ENCODE peak calls at places on chromosomes 3 and 15, in nine cellular contexts. K is A549, V is OCI-LY7, A is tibial artery, X is A673, Y is adrenal gland, M is epithelial cell of proximal tubule, F is NB4, N is nephron progenitor cell. T is an unnamed sample.

GRCh38 chr3:34569437-34569836 is 771.0 kb downstream of the PDCD6IP start:
- DNase-seq in K (no peak), V (no peak), A (no peak), X (no peak), Y (no peak), M (no peak), F (no peak), N (no peak), T (no peak)

GRCh38 chr3:24299801-24300626 is 194.6 kb downstream of the THRB start:
- DNase-seq in K (no peak), V (no peak), A (no peak), X (no peak), Y (no peak), M (peak), F (no peak), N (no peak), T (no peak)

GRCh38 chr15:85858586-85859375 is 64.1 kb upstream of the KLHL25 start:
- DNase-seq in K (peak), V (peak), A (no peak), X (peak), Y (peak), M (no peak), F (peak), N (peak), T (peak)

GRCh38 chr3:5053021-5053831 is 68.9 kb upstream of the ARL8B start:
- DNase-seq in K (no peak), V (no peak), A (peak), X (no peak), Y (peak), M (no peak), F (peak), N (no peak), T (no peak)

GRCh38 chr15:57160823-57161560 is 215.3 kb upstream of the CGNL1 start:
- DNase-seq in K (no peak), V (no peak), A (no peak), X (no peak), Y (no peak), M (no peak), F (no peak), N (no peak), T (no peak)

GRCh38 chr3:112395166-112395894 is 62.4 kb downstream of the CD200 start:
- DNase-seq in K (no peak), V (no peak), A (no peak), X (no peak), Y (no peak), M (no peak), F (no peak), N (no peak), T (peak)

GRCh38 chr3:73685061-73685460 is 60.3 kb upstream of the PDZRN3 start:
- DNase-seq in K (no peak), V (no peak), A (no peak), X (no peak), Y (no peak), M (no peak), F (no peak), N (no peak), T (no peak)

GRCh38 chr3:188507244-188507720 is 353.3 kb downstream of the LPP start:
- DNase-seq in K (no peak), V (peak), A (no peak), X (peak), Y (no peak), M (no peak), F (peak), N (no peak), T (no peak)

GRCh38 chr15:67176195-67176971 is 78.1 kb downstream of the AAGAB start:
- DNase-seq in K (no peak), V (no peak), A (peak), X (peak), Y (no peak), M (no peak), F (no peak), N (no peak), T (no peak)

GRCh38 chr3:27722957-27723802 is 1.1 kb upstream of the EOMES start:
- DNase-seq in K (no peak), V (no peak), A (no peak), X (no peak), Y (no peak), M (no peak), F (no peak), N (no peak), T (no peak)

GRCh38 chr3:111315911-111316310 is 226.1 kb upstream of the CD96 start:
- DNase-seq in K (no peak), V (no peak), A (no peak), X (peak), Y (no peak), M (no peak), F (no peak), N (no peak), T (no peak)

GRCh38 chr15:78212008-78212407 is 22.4 kb downstream of the ACSBG1 start:
- DNase-seq in K (no peak), V (no peak), A (no peak), X (no peak), Y (no peak), M (no peak), F (peak), N (no peak), T (no peak)

GRCh38 chr15:95208071-95208470 is 976.7 kb downstream of the MCTP2 start:
- DNase-seq in K (no peak), V (no peak), A (no peak), X (no peak), Y (no peak), M (no peak), F (no peak), N (no peak), T (no peak)

GRCh38 chr3:126541628-126542339 is 16.9 kb downstream of the C3orf22 start:
- DNase-seq in K (no peak), V (no peak), A (peak), X (no peak), Y (peak), M (no peak), F (no peak), N (no peak), T (no peak)

GRCh38 chr15:82649226-82649999 is 2.2 kb upstream of the CPEB1 start:
- DNase-seq in K (no peak), V (no peak), A (no peak), X (no peak), Y (no peak), M (no peak), F (no peak), N (no peak), T (no peak)

GRCh38 chr3:42473083-42473932 is 29.1 kb upstream of the VIPR1 start:
- DNase-seq in K (no peak), V (no peak), A (no peak), X (no peak), Y (peak), M (no peak), F (no peak), N (no peak), T (no peak)

GRCh38 chr15:78979456-78980320 is 34.8 kb upstream of the CTSH start:
- DNase-seq in K (peak), V (peak), A (no peak), X (peak), Y (peak), M (peak), F (peak), N (peak), T (peak)

DNA sequence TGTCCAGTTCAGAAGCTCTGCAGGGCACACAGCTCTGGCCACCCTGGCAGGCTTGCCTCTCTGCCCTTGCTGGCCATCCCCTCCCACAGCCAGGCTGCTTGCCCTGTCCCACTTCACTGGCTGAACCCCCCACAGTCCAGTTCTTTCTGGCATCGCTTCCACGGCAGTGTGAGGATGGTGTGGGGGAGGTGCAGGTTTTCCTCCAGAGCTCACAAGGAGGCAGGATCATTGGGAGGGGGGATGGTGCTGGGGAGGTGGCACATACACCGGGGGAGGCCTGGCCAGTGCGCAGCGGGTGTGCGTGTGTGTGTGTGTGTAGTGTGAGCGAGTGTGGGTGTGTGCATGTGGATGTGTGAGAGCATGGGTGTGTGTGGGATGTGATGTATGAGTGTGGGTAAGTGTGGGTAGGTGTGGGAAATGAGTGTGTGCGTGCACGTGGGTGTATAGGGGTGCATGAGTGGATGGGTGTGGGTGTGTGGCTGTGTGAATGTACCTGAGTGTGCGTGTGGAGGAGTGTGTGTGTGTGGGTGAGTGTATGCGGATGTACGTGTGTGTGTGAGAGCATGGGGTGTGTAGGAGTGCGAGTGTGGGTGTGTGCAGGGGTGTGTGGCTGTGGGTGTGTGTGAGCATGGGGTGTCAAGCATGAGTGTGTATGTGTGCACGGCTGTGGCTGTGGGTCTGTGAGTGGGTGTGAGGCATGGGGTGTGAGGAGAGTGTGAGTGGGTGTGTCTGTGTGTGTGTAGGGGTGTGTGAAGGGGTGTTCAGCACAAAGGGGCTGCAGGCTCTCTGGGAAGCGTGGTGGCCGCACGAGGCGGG is 155.1 kb downstream of the NSMCE3 start:
- DNase-seq in K (no peak), V (no peak), A (no peak), X (no peak), Y (no peak), M (no peak), F (no peak), N (no peak), T (no peak)
- TF ChIP-seq CTCF in K (no peak), V (no peak), A (no peak), X (no peak), Y (no peak), M (no peak), F (no peak), N (no peak), T (no peak)

GRCh38 chr3:140273542-140274195 is 338.7 kb downstream of the CLSTN2 start:
- DNase-seq in K (no peak), V (no peak), A (no peak), X (no peak), Y (no peak), M (no peak), F (no peak), N (no peak), T (no peak)

GRCh38 chr3:140274429-140274828 is 339.4 kb downstream of the CLSTN2 start:
- DNase-seq in K (no peak), V (no peak), A (no peak), X (no peak), Y (no peak), M (no peak), F (no peak), N (no peak), T (no peak)

GRCh38 chr3:140277886-140278285 is 342.9 kb downstream of the CLSTN2 start:
- DNase-seq in K (no peak), V (no peak), A (no peak), X (no peak), Y (no peak), M (no peak), F (no peak), N (no peak), T (no peak)

DNA sequence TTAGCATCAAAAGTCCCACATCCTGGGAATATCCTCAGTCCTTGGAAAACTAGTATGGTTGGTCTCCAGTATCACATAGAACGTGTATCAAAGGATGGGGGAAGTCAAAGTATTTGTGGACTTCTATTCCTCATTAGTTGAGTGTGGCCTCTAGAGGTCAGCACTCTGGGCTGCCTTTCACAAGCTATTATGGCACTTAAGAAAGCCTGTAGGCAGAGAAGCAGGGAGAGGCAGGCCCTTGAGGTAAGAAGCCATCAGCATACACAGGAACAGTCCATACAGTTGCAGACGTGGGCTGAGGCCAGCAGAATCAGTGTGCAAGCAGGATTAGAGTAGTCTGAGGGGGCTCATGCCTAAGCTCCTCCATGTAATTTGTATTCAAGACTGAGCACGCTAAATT is 341.7 kb downstream of the CLSTN2 start:
- DNase-seq in K (no peak), V (peak), A (no peak), X (peak), Y (peak), M (no peak), F (peak), N (no peak), T (peak)
- TF ChIP-seq CTCF in K (peak), V (peak), A (no peak), X (peak), Y (no peak), M (peak), F (peak), N (peak), T (no peak)

GRCh38 chr3:101849714-101850326 is 506 bp downstream of the NFKBIZ start:
- DNase-seq in K (no peak), V (peak), A (peak), X (peak), Y (peak), M (no peak), F (peak), N (peak), T (peak)
- TF ChIP-seq CTCF in K (peak), V (peak), A (no peak), X (peak), Y (no peak), M (no peak), F (no peak), N (no peak), T (no peak)

DNA sequence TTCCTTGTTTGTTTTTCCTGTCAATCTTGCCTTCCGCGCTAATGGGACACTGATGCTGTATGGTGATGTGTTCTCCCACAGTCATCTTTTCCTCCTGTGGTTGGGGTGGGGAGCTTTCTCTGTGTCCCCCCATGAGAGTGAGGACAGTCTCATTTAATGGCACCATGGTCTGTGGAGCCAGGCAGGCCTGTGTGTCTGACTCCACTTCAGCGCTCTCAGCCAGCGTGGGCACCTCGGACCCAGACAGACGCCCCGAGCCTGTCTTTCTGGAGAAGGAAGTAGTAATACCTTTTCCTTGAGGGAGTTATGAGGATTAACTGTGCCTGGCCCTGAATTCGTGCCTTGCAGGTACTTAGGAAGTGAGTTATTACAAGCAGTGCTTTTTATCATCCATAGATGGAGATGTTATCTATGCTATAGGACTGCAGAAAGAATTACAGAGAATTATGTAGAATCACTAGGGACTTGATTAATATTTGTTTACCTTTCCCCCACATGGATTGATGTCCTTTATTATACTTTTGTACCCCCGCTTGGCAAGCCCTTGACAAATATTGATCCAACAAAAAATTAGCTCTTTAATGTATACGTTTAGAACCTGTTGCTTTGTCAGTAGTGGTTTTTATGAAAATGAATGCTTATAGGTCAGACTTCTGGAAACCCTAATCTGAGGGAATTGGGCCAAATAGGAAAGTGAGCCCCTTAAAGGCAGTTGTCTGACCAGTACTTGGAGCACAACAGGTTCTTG is 152.4 kb downstream of the PGPEP1L start:
- DNase-seq in K (no peak), V (no peak), A (no peak), X (no peak), Y (no peak), M (no peak), F (no peak), N (no peak), T (no peak)
- TF ChIP-seq CTCF in K (no peak), V (no peak), A (no peak), X (no peak), Y (no peak), M (no peak), F (no peak), N (no peak), T (no peak)

GRCh38 chr15:52164631-52165265 is 26.4 kb downstream of the GNB5 start:
- DNase-seq in K (no peak), V (peak), A (no peak), X (no peak), Y (no peak), M (no peak), F (peak), N (no peak), T (no peak)

GRCh38 chr15:52161406-52161966 is 29.7 kb downstream of the GNB5 start:
- DNase-seq in K (no peak), V (no peak), A (no peak), X (no peak), Y (no peak), M (no peak), F (no peak), N (no peak), T (no peak)

GRCh38 chr15:52162876-52163275 is 28.3 kb downstream of the GNB5 start:
- DNase-seq in K (no peak), V (no peak), A (no peak), X (no peak), Y (no peak), M (no peak), F (no peak), N (no peak), T (no peak)

GRCh38 chr15:52162260-52162659 is 28.9 kb downstream of the GNB5 start:
- DNase-seq in K (no peak), V (no peak), A (no peak), X (no peak), Y (no peak), M (no peak), F (no peak), N (no peak), T (no peak)

DNA sequence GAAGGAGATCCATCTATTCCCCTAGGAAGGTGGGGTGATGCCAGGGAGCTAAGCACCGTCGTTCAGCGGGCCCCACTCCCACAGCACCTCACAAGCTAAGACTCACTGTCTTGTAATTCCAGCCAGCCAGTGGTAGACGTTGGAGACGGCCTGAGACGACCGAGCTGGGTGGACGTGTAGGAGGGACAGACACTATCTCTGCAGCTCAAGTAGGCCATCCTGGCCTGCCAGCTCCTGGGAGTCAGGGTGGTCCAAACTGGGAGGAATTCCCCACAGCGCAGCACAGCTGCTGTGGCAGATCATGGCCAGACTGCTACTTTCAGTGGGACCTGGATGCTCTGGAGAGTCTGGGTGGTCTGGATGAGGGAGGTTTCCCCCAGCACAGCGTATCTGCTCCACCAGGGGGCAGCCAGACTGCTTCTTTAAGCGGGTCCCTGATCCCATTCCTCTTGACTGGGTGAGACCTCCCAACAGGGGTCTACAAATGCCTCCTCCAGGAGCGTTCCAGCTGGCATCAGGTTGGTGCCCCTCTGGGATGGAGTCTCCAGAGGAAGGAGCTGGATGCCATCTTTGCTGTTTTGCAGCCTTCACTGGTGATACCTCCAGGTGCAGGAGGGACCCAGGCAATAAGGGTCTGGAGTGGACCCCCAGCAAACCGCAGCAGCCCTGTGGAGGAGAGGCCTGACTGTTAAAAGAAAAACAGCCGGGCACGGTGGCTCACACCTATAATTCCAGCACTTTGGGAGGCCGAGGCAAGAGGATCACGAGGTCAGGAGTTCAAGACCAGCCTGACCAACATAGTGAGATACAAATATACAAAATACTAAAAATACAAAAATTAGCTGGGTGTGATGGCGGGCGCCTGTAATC is 27.6 kb downstream of the GNB5 start:
- DNase-seq in K (no peak), V (peak), A (no peak), X (no peak), Y (no peak), M (no peak), F (peak), N (peak), T (peak)
- TF ChIP-seq CTCF in K (peak), V (peak), A (no peak), X (peak), Y (no peak), M (peak), F (peak), N (peak), T (peak)

GRCh38 chr3:161409069-161409468 is 37.8 kb upstream of the SPTSSB start:
- DNase-seq in K (peak), V (peak), A (no peak), X (peak), Y (peak), M (no peak), F (peak), N (peak), T (peak)
- TF ChIP-seq CTCF in K (peak), V (peak), A (peak), X (peak), Y (no peak), M (peak), F (peak), N (peak), T (peak)

T was measured in endothelial cell.